ENCODE peak calls at places on chromosomes 2 and 18, in ten cellular contexts. H is HCT116, N is suprapubic skin, W is HepG2, I is stomach, P is spleen, M is GM12878, S is transverse colon, L is sigmoid colon, V is K562. T is an unnamed sample.

GRCh38 chr2:30678410-30679137 is 128.7 kb downstream of the CAPN13 start:
- DNase-seq in L (peak; percentile 40), N (no peak), I (peak; percentile 8), H (no peak), P (no peak), S (no peak), V (no peak), M (no peak), W (no peak), T (no peak)

GRCh38 chr2:71607490-71607889 is 154.1 kb downstream of the DYSF start:
- DNase-seq in N (no peak), H (no peak), P (peak; percentile 39), I (no peak), L (peak; percentile 39), S (no peak), M (no peak), V (no peak), W (no peak), T (no peak)

GRCh38 chr2:61959381-61960293 is 54.2 kb downstream of the COMMD1 start:
- DNase-seq in H (no peak), P (no peak), M (no peak), V (no peak), N (no peak), L (no peak), W (peak; percentile 65), I (no peak), S (peak; percentile 45), T (no peak)

GRCh38 chr18:50987261-50987660 is 19.4 kb downstream of the ELAC1 start:
- DNase-seq in M (no peak), L (no peak), H (no peak), I (no peak), V (no peak), S (no peak), W (no peak), N (no peak), P (no peak), T (no peak)

GRCh38 chr18:66066191-66066590 is 315.4 kb downstream of the CDH7 start:
- DNase-seq in I (no peak), L (no peak), M (no peak), W (no peak), P (no peak), H (no peak), V (no peak), S (no peak), N (no peak), T (no peak)

GRCh38 chr2:7010376-7010775 is 93.2 kb downstream of the RNF144A start:
- DNase-seq in M (no peak), V (no peak), L (no peak), H (no peak), S (no peak), N (peak; percentile 66), W (no peak), I (no peak), P (no peak), T (no peak)

GRCh38 chr2:100670232-100670631 is 107.4 kb downstream of the PDCL3 start:
- DNase-seq in I (no peak), S (no peak), H (no peak), W (peak; percentile 46), V (no peak), P (no peak), L (no peak), M (no peak), N (no peak), T (no peak)

GRCh38 chr18:48079885-48080284 is 149.4 kb upstream of the SMAD2 start:
- DNase-seq in S (no peak), P (peak; percentile 27), V (no peak), H (no peak), L (no peak), W (no peak), M (no peak), I (no peak), N (no peak), T (no peak)

DNA sequence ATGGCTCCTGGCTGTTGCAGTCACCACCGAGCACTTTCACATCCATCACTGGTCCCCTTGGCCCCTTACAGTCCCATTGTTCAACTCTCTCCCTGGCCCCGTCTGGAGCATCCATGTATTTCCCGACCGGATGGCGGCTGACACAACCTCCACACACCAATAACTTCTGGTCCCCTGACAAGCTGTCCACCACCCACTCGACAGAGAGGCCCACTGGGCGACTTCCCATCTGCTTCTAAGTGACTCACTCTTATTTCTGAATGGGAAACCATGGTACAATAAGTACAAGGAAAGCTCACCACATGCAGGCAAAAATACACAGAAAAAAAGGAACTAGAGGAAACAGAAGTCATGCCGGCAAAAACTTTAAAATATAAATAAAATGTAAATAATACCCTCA is 82.9 kb upstream of the RAB12 start:
- DNase-seq in V (no peak), I (no peak), W (no peak), P (no peak), N (no peak), S (no peak), M (no peak), H (no peak), L (peak; percentile 33), T (no peak)
- TF ChIP-seq POLR2A in V (no peak), I (no peak), W (no peak), P (no peak), N (no peak), S (no peak), M (no peak), H (no peak), L (no peak), T (no peak)

GRCh38 chr18:35024965-35025364 is 16.2 kb upstream of the MAPRE2 start:
- DNase-seq in N (peak; percentile 85), W (peak; percentile 13), L (peak; percentile 96), I (peak; percentile 81), V (no peak), M (no peak), S (peak; percentile 66), H (no peak), P (no peak), T (no peak)

GRCh38 chr18:35027206-35027605 is 14.0 kb upstream of the MAPRE2 start:
- DNase-seq in V (no peak), N (no peak), H (no peak), S (no peak), M (no peak), W (no peak), L (no peak), I (no peak), P (no peak), T (no peak)

GRCh38 chr18:35028556-35028955 is 12.7 kb upstream of the MAPRE2 start:
- DNase-seq in P (no peak), M (no peak), L (no peak), V (no peak), S (no peak), N (no peak), W (no peak), I (no peak), H (no peak), T (no peak)

GRCh38 chr18:35024196-35024595 is 17.0 kb upstream of the MAPRE2 start:
- DNase-seq in I (no peak), M (no peak), W (no peak), S (no peak), N (no peak), V (no peak), H (no peak), L (no peak), P (no peak), T (no peak)

DNA sequence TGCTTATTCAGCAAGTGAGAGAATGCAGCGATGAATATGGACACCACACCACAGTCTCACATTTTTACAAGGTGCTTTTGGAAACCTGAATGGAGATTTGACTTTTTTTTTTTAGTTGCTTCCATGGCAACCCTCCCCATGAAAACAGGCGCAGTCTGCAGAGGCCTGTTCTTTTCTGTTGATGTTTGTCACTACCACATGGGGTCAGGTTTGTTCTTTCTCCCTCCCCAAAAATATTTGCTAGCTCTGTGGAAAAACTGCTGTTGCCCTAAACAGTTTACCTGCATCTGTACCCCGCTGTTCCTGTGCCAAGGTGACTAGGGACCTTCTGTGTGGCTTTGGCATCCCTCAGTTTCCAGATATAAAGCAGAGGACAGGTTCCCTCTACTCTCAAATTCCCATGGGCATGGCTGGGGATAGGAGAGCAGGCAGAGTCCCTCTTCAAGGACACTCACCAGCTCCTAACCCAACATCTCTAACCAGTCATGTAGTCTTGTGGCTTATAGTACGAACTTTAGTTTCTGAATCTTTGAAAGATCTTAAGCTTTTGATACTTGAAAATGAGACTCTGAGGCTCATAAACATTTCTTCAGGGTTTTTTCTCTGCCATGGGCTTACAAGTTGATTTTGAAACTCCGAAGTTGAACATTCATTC is 14.7 kb upstream of the MAPRE2 start:
- DNase-seq in V (peak; percentile 56), W (no peak), P (no peak), N (no peak), I (no peak), H (no peak), S (no peak), M (no peak), L (no peak), T (no peak)
- TF ChIP-seq CTCF in V (peak; percentile 58), W (peak; percentile 32), P (peak; percentile 23), N (no peak), I (no peak), H (no peak), S (no peak), M (peak; percentile 32), L (no peak), T (no peak)

DNA sequence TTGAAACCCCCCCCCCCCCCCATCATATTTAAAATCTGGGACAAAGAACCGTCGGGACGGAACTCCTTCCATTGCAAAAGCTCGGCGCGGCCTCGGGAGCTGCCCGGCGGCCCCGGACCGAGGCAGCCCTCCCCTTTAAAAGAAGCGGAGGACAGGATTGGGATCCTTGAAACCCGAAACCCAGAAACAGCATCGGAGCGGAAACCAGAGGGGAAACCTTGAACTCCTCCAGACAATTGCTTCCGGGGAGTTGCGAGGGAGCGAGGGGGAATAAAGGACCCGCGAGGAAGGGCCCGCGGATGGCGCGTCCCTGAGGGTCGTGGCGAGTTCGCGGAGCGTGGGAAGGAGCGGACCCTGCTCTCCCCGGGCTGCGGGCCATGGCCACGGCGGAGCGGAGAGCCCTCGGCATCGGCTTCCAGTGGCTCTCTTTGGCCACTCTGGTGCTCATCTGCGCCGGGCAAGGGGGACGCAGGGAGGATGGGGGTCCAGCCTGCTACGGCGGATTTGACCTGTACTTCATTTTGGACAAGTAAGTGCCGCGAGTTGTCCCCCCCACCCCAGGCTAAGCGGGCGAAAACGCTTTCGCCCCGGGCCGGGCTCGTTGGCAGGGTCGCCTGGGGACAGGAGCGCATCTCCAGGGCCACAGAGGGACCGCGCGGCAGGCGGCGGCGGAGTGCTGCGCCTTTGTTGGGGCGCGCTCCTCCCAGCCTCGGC is at the start of gene ANTXR1:
- DNase-seq in S (peak; percentile 31), N (peak; percentile 67), H (peak; percentile 53), I (peak; percentile 34), L (peak; percentile 84), P (peak; percentile 72), V (peak; percentile 36), W (peak; percentile 45), M (no peak), T (peak; percentile 41)
- TF ChIP-seq POLR2AphosphoS5 in S (peak; percentile 56), N (peak; percentile 19), H (peak; percentile 74), I (no peak), L (peak; percentile 68), P (peak; percentile 64), V (no peak), W (no peak), M (no peak), T (peak; percentile 12)

GRCh38 chr18:5456577-5457466 is 87.0 kb downstream of the EPB41L3 start:
- DNase-seq in M (no peak), W (peak; percentile 7), H (no peak), N (no peak), P (no peak), V (no peak), L (peak; percentile 68), S (no peak), I (no peak), T (no peak)

GRCh38 chr18:5451871-5452270 is 91.9 kb downstream of the EPB41L3 start:
- DNase-seq in H (no peak), M (no peak), N (no peak), S (no peak), P (no peak), I (no peak), L (no peak), V (no peak), W (no peak), T (no peak)

GRCh38 chr18:5457467-5457957 is 86.3 kb downstream of the EPB41L3 start:
- DNase-seq in P (no peak), I (no peak), H (no peak), M (no peak), W (no peak), V (no peak), N (no peak), L (no peak), S (no peak), T (no peak)

GRCh38 chr18:5452943-5453342 is 90.9 kb downstream of the EPB41L3 start:
- DNase-seq in P (no peak), I (no peak), W (no peak), V (no peak), N (no peak), S (no peak), L (no peak), H (no peak), M (no peak), T (no peak)

GRCh38 chr18:5455644-5456043 is 88.2 kb downstream of the EPB41L3 start:
- DNase-seq in I (no peak), N (no peak), V (no peak), S (no peak), W (no peak), L (no peak), M (no peak), H (no peak), P (no peak), T (no peak)
- TF ChIP-seq POLR2A in I (no peak), N (no peak), V (no peak), S (no peak), W (no peak), L (no peak), M (no peak), H (no peak), P (no peak), T (no peak)